ENCODE peak calls at places on chromosomes 1 and 21, in nine cellular contexts. B is lower lobe of right lung, J is osteoblast, A is IMR-90, K is kidney epithelial cell, D is cardiac fibroblast, S is body of pancreas, R is HFF-Myc, M is fibroblast of pulmonary artery. L is an unnamed sample.

GRCh38 chr21:39097335-39097861 is 85.9 kb downstream of the PSMG1 start:
- DNase-seq in M (no peak), S (no peak), R (no peak), J (no peak), B (peak; percentile 82), K (no peak), A (no peak), D (no peak), L (no peak)

GRCh38 chr1:175978476-175978875 is 228.6 kb downstream of the COP1 start:
- DNase-seq in B (no peak), R (no peak), J (no peak), A (peak; percentile 34), D (peak; percentile 50), K (no peak), S (no peak), M (peak; percentile 40), L (no peak)

GRCh38 chr1:226051356-226051755 is 11.2 kb upstream of the H3-3A start:
- DNase-seq in M (no peak), R (no peak), D (no peak), K (no peak), A (no peak), B (no peak), J (peak; percentile 48), S (no peak), L (peak; percentile 24)

GRCh38 chr1:230141002-230141648 is 74.1 kb downstream of the GALNT2 start:
- DNase-seq in R (no peak), K (no peak), M (peak; percentile 67), B (no peak), A (peak; percentile 79), D (peak; percentile 38), J (peak; percentile 83), S (no peak), L (peak; percentile 60)

GRCh38 chr1:94597701-94598100 is 56.1 kb upstream of the F3 start:
- DNase-seq in M (peak; percentile 58), A (peak; percentile 78), B (no peak), D (no peak), J (peak; percentile 87), K (no peak), S (no peak), R (no peak), L (peak; percentile 79)

GRCh38 chr1:197284972-197285371 is 16.9 kb downstream of the CRB1 start:
- DNase-seq in D (no peak), S (no peak), J (no peak), R (no peak), K (no peak), B (no peak), M (no peak), A (no peak), L (no peak)

GRCh38 chr1:54096491-54097235 is 43.3 kb downstream of the TCEANC2 start:
- DNase-seq in A (no peak), B (no peak), R (no peak), D (no peak), K (no peak), J (no peak), S (no peak), M (no peak), L (no peak)

GRCh38 chr1:172054172-172054571 is 212.9 kb downstream of the DNM3 start:
- DNase-seq in J (peak; percentile 5), D (peak; percentile 18), S (no peak), M (peak; percentile 23), A (no peak), B (no peak), K (no peak), R (no peak), L (no peak)

GRCh38 chr21:41932191-41932575 is 21.6 kb downstream of the C2CD2 start:
- DNase-seq in J (peak; percentile 90), A (peak; percentile 88), K (peak; percentile 69), B (no peak), D (peak; percentile 84), S (no peak), M (peak; percentile 82), R (peak; percentile 47), L (peak; percentile 76)

GRCh38 chr1:233912909-233913308 is 8.4 kb downstream of the SLC35F3 start:
- DNase-seq in K (no peak), M (no peak), J (no peak), S (no peak), B (no peak), D (no peak), R (no peak), A (no peak), L (no peak)

GRCh38 chr1:147390185-147390542 is 147.7 kb downstream of the CHD1L start:
- DNase-seq in B (no peak), S (no peak), R (no peak), M (no peak), A (no peak), K (no peak), D (no peak), J (no peak), L (no peak)
- TF ChIP-seq CTCF in B (no peak), S (no peak), R (no peak), M (no peak), A (no peak), K (no peak), D (no peak), J (no peak), L (no peak)

DNA sequence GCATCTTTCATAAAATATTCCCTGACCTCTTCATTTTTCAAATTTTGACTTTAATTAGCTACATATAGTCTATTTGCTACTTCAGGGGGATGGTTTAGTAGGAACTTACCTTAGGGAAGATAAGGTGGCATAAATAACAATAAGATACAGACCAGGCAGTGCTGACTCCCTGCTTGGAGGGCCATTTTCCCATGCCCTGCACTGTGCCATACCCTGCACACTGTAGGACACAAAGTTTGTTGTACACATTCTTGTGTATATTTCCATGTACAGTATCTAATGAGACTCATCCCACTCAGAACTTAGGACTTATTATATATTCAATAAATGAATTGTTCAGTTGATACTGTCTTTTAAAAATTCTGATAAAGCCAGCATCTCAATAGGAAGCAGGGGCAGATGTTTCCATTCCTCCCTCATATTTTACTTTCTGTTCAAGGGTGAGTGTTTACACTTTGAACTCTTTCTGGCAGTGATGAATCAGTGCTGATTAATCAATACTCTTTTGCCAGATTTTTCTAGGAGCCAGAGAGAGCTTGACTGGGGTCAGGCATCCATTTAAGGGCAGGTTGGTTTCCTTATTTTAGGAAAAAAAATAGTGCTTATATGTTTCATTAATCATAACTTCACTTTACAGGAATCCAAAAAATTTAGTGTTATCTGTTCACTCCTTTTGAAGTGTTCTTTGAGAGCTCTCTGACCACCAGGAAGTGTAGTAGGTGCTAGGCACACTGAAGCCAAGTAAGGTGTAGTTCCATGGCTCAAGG is 30.6 kb downstream of the MPZL1 start:
- DNase-seq in A (peak; percentile 31), B (no peak), D (no peak), K (no peak), M (no peak), J (no peak), R (no peak), S (no peak), L (no peak)
- H3K4me3 ChIP-seq in A (no peak overlapping the region), B (no peak overlapping the region), D (no peak overlapping the region), K (no peak overlapping the region), M (no peak overlapping the region), J (no peak overlapping the region), R (no peak overlapping the region), S (no peak overlapping the region), L (no peak overlapping the region)

DNA sequence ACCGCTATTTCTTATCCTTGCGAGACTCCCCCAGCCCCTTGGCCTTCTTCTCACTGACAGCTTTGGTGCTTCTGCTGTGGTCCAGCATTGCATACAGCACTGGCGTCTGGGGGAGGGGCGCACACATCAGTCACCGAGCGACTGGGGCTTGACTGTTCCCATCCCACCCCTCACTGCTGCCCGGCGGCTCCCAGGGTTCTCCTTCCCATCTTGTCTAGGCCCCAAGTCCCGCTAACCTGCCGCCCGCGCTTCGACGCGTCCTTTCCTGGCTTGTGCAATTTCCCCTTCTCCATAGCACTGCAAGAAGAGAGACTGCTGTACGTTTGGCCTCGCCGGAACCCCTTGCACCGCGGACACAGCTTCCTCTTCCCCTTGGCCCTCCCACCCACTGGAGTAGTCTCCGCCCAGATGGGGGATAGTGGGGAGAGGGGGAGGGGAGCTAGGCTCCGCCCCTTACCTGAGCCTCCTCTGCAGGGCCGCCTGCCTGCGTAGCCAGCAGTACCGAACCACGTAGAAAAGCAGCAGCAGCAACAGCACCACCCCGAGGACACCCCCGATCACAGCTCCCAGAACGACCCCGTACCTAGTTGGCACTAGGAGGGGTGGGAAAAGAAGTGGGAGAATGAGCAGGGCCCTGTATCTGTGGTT is 3.8 kb downstream of the MPZ start:
- DNase-seq in B (peak; percentile 93), M (peak; percentile 77), J (peak; percentile 80), D (peak; percentile 71), S (peak; percentile 87), R (peak; percentile 5), A (peak; percentile 21), K (no peak), L (peak; percentile 43)
- TF ChIP-seq CTCF in B (peak; percentile 28), M (peak; percentile 27), J (peak; percentile 31), D (no peak), S (no peak), R (no peak), A (no peak), K (peak; percentile 40), L (peak; percentile 31)

DNA sequence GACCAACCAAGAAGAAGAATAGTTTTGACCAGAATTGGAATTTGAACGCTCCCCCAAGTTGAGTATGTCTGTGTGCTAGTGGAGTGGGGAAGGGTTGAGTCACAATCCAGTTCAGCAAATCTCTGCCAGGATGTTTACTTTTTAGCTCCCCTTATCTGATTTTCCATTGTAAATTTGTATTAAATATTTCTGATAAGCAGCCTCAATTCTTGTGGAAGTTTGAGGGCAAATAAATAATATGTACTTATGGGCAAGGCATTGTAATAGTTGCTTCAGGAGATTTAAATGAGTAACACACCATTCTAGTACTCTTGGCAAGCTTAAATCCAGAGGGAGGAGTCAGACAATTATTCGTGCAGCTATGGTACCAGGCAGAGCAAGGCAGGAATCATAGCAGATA is 14.4 kb downstream of the CXADR start:
- DNase-seq in R (no peak), D (peak; percentile 69), M (peak; percentile 81), K (no peak), J (peak; percentile 35), A (peak; percentile 41), S (no peak), B (no peak), L (no peak)
- H3K4me3 ChIP-seq in R (no peak overlapping the region), D (no peak overlapping the region), M (no peak overlapping the region), K (no peak overlapping the region), J (no peak overlapping the region), A (no peak overlapping the region), S (no peak overlapping the region), B (no peak overlapping the region), L (no peak overlapping the region)

DNA sequence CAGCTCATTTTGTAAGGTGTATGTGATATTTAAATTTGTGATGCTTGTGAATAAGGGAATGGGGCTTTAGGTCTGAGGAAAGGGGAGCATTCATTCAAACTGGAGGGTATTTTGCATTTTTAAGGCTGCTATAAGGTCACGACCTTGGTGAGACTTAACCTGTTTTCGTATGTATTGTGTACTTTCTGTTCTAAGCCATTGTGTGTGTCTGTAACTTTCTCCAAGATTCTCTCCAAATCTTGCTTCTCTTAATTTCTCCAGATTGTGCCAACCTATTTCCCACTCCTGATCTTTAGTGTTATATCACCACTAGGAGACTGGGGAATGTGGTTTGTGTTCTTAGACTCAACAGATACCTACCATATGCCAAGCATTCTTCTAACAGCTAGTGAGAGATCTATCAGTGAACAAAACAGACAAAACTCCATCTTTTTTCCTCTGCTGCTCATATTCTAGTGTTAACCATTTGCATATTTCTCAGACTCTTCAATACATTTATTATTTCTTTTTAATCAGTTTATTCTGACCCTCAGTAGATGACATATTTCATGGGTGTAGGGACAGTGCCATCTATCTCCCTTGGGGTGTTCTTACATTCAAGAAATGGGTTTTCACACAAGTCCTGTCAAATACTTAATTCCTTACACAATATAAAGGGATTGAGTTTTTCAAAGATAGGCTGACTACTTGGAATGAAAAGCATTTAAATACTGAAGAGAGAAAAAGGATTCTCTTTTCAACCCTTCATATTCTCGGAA is 27.5 kb downstream of the ATP1B1 start:
- DNase-seq in D (peak; percentile 31), K (no peak), M (peak; percentile 44), B (no peak), R (no peak), A (no peak), J (no peak), S (no peak), L (peak; percentile 26)
- TF ChIP-seq CTCF in D (no peak), K (no peak), M (peak; percentile 30), B (no peak), R (no peak), A (peak; percentile 38), J (peak; percentile 15), S (no peak), L (peak; percentile 33)

L was measured in AG10803.